ENCODE peak calls at places on chromosomes 12 and 14, in five cellular contexts. I, H, O, G and Z are unnamed samples.

GRCh38 chr14:72377016-72377415 is 444.8 kb downstream of the RGS6 start:
- DNase-seq in O (no peak), G (no peak), I (no peak), H (no peak), Z (no peak)

GRCh38 chr12:42910656-42911055 is 321.1 kb upstream of the PRICKLE1 start:
- DNase-seq in H (no peak), O (no peak), I (no peak), G (no peak), Z (peak)

GRCh38 chr12:51836833-51837184 is 11.7 kb downstream of the FIGNL2 start:
- DNase-seq in H (no peak), O (no peak), I (no peak), G (no peak), Z (no peak)

GRCh38 chr12:27866382-27867101 is 86.5 kb upstream of the MANSC4 start:
- DNase-seq in H (peak), G (no peak), O (no peak), I (no peak), Z (peak)

GRCh38 chr12:32083489-32083888 is 23.2 kb upstream of the BICD1 start:
- DNase-seq in G (no peak), H (peak), I (no peak), O (no peak), Z (no peak)

GRCh38 chr12:107362960-107363359 is 269.6 kb upstream of the CRY1 start:
- DNase-seq in G (no peak), H (no peak), I (peak), O (no peak), Z (no peak)

GRCh38 chr14:104843442-104844305 is 21.4 kb upstream of the CEP170B start:
- DNase-seq in I (peak), H (no peak), O (peak), G (peak), Z (no peak)

GRCh38 chr12:41917827-41918445 is 226.7 kb downstream of the GXYLT1 start:
- DNase-seq in I (no peak), O (no peak), H (peak), G (no peak), Z (no peak)

GRCh38 chr12:70393787-70394519 is 27.9 kb downstream of the KCNMB4 start:
- DNase-seq in I (no peak), G (no peak), O (no peak), H (peak), Z (peak)

GRCh38 chr12:45912774-45913173 is 77.6 kb downstream of the SCAF11 start:
- DNase-seq in G (no peak), O (no peak), I (no peak), H (no peak), Z (no peak)

GRCh38 chr14:96956464-96957239 is 159.5 kb downstream of the VRK1 start:
- DNase-seq in O (no peak), I (no peak), H (no peak), G (no peak), Z (no peak)

GRCh38 chr12:91133871-91134270 is 22.6 kb upstream of the LUM start:
- DNase-seq in O (no peak), H (peak), G (no peak), I (no peak), Z (no peak)

GRCh38 chr14:69631509-69631908 is 20.1 kb downstream of the SUSD6 start:
- DNase-seq in I (no peak), H (peak), G (no peak), O (no peak), Z (peak)

GRCh38 chr12:22733756-22734155 is 108.8 kb downstream of the ETNK1 start:
- DNase-seq in H (no peak), G (no peak), I (no peak), O (no peak), Z (no peak)

GRCh38 chr12:56634242-56634836 is 4.2 kb upstream of the BAZ2A start:
- DNase-seq in H (peak), I (no peak), O (peak), G (peak), Z (peak)

GRCh38 chr12:26473291-26473690 is 277.9 kb downstream of the SSPN start:
- DNase-seq in O (no peak), G (no peak), I (no peak), H (no peak), Z (no peak)

GRCh38 chr14:105389534-105389933 is 8.8 kb upstream of the TEX22 start:
- DNase-seq in O (no peak), H (no peak), I (no peak), G (no peak), Z (no peak)

DNA sequence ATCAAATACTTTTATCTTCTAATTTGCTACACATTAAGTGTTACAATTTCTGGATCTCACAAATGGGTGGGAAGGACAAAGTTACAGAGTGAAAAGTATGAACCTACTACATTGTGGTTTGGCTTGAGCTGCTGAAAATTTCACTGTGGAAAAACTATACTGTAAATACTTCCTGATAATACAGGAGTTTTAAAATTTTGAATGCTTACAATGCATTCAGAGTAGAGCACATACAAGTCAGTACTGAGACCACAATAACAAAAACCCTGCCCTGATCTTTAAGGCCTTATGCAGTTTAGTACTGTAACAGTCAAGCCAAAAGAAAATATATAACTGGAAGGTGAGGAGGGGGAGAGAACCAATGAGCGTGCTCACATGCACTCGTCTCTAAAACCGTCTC is 58.2 kb downstream of the ATF7 start:
- DNase-seq in G (no peak), O (no peak), H (peak), I (no peak), Z (no peak)
- H2BK12ac ChIP-seq in G (no peak), O (no peak), H (no peak), I (no peak), Z (no peak)

GRCh38 chr14:103164786-103165185 is 41.5 kb downstream of the TNFAIP2 start:
- DNase-seq in I (no peak), G (no peak), H (no peak), O (no peak), Z (no peak)
- H2AFZ ChIP-seq in I (no peak), G (no peak), H (no peak), O (no peak), Z (no peak)

DNA sequence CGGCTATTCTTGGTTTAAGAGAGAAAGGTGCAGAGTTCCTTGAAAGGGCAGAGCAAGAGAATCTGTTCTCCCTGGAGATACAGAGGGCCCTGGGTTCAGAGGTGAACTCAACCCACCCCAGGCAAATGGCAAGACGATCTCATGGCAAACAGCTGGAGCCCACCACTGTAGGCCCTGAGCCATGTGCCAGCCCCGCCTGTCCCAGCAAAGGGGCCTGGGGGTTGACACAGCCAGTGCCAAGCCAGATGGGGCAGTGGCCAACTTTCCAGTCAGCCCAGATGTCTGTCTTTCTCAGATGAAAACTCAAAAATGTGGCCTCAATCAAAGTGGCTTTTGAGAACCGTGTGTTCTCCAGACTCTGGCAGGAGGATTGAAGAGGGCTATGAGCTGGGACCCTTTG is 51.8 kb downstream of the ISCA2 start:
- DNase-seq in O (no peak), I (no peak), G (no peak), H (no peak), Z (no peak)
- H2BK12ac ChIP-seq in O (no peak), I (no peak), G (no peak), H (no peak), Z (no peak)

GRCh38 chr12:89901906-89902648 is 193.4 kb upstream of the ATP2B1 start:
- DNase-seq in H (no peak), G (no peak), I (no peak), O (no peak), Z (peak)

GRCh38 chr12:89906824-89907223 is 198.2 kb upstream of the ATP2B1 start:
- DNase-seq in G (no peak), H (no peak), O (no peak), I (no peak), Z (no peak)

GRCh38 chr12:89909753-89910152 is 201.1 kb upstream of the ATP2B1 start:
- DNase-seq in I (no peak), O (no peak), H (no peak), G (no peak), Z (peak)

GRCh38 chr12:89906178-89906577 is 197.5 kb upstream of the ATP2B1 start:
- DNase-seq in I (no peak), H (no peak), O (no peak), G (no peak), Z (no peak)

GRCh38 chr12:89907659-89908058 is 199.0 kb upstream of the ATP2B1 start:
- DNase-seq in I (no peak), H (no peak), O (no peak), G (no peak), Z (no peak)
- H2AFZ ChIP-seq in I (no peak), H (no peak), O (no peak), G (no peak), Z (no peak)